ENCODE peak calls at places on chromosomes 1 and 21, in six cellular contexts. One of them, this sample, is unnamed.

GRCh38 chr1:28776341-28776740 is 35.6 kb upstream of the OPRD1 start:
- DNase-seq in progenitor cell of endocrine pancreas: no peak
- DNase-seq in A549: no peak
- DNase-seq in upper lobe of right lung: peak; percentile 33
- DNase-seq in endodermal cell: no peak
- DNase-seq in GM20000: no peak
- DNase-seq in this sample: no peak

GRCh38 chr1:162861101-162861500 is at the start of gene CCDC190:
- DNase-seq in progenitor cell of endocrine pancreas: no peak
- DNase-seq in A549: no peak
- DNase-seq in upper lobe of right lung: no peak
- DNase-seq in endodermal cell: no peak
- DNase-seq in GM20000: no peak
- DNase-seq in this sample: no peak

GRCh38 chr21:15031790-15032357 is 32.9 kb downstream of the NRIP1 start:
- DNase-seq in progenitor cell of endocrine pancreas: no peak
- DNase-seq in A549: no peak
- DNase-seq in upper lobe of right lung: no peak
- DNase-seq in endodermal cell: no peak
- DNase-seq in GM20000: no peak
- DNase-seq in this sample: no peak

GRCh38 chr1:191350938-191351337 is 807.3 kb upstream of the RGS18 start:
- DNase-seq in progenitor cell of endocrine pancreas: no peak
- DNase-seq in A549: no peak
- DNase-seq in upper lobe of right lung: no peak
- DNase-seq in endodermal cell: no peak
- DNase-seq in GM20000: no peak
- DNase-seq in this sample: no peak

GRCh38 chr1:119885903-119886783 is 10.2 kb downstream of the ADAM30 start:
- DNase-seq in progenitor cell of endocrine pancreas: peak; percentile 23
- DNase-seq in A549: peak; percentile 40
- DNase-seq in upper lobe of right lung: peak; percentile 77
- DNase-seq in endodermal cell: peak; percentile 89
- DNase-seq in GM20000: peak; percentile 67
- DNase-seq in this sample: peak; percentile 79

GRCh38 chr1:182698977-182699672 is 14.7 kb upstream of the RGS8 start:
- DNase-seq in progenitor cell of endocrine pancreas: no peak
- DNase-seq in A549: no peak
- DNase-seq in upper lobe of right lung: no peak
- DNase-seq in endodermal cell: no peak
- DNase-seq in GM20000: no peak
- DNase-seq in this sample: no peak

GRCh38 chr1:244952940-244953339 is 88.6 kb upstream of the HNRNPU start:
- DNase-seq in progenitor cell of endocrine pancreas: no peak
- DNase-seq in A549: peak; percentile 88
- DNase-seq in upper lobe of right lung: no peak
- DNase-seq in endodermal cell: no peak
- DNase-seq in GM20000: peak; percentile 56
- DNase-seq in this sample: no peak

GRCh38 chr1:243598433-243598832 is 251.6 kb downstream of the AKT3 start:
- DNase-seq in progenitor cell of endocrine pancreas: no peak
- DNase-seq in A549: peak; percentile 39
- DNase-seq in upper lobe of right lung: no peak
- DNase-seq in endodermal cell: no peak
- DNase-seq in GM20000: no peak
- DNase-seq in this sample: peak; percentile 63

GRCh38 chr1:33430751-33431593 is at the start of gene PHC2:
- DNase-seq in progenitor cell of endocrine pancreas: peak; percentile 97
- DNase-seq in A549: peak; percentile 91
- DNase-seq in upper lobe of right lung: peak; percentile 99
- DNase-seq in endodermal cell: peak; percentile 99
- DNase-seq in GM20000: peak; percentile 95
- DNase-seq in this sample: peak; percentile 97

GRCh38 chr21:17818158-17819113 is 720 bp downstream of the C21orf91 start:
- DNase-seq in progenitor cell of endocrine pancreas: peak; percentile 25
- DNase-seq in A549: peak; percentile 11
- DNase-seq in upper lobe of right lung: peak; percentile 79
- DNase-seq in endodermal cell: peak; percentile 80
- DNase-seq in GM20000: peak; percentile 36
- DNase-seq in this sample: peak; percentile 62

GRCh38 chr1:234620272-234620711 is 10.3 kb upstream of the IRF2BP2 start:
- DNase-seq in progenitor cell of endocrine pancreas: no peak
- DNase-seq in A549: no peak
- DNase-seq in upper lobe of right lung: no peak
- DNase-seq in endodermal cell: no peak
- DNase-seq in GM20000: no peak
- DNase-seq in this sample: no peak

GRCh38 chr1:207071426-207071825 is 17.2 kb upstream of the C4BPB start:
- DNase-seq in progenitor cell of endocrine pancreas: no peak
- DNase-seq in A549: no peak
- DNase-seq in upper lobe of right lung: no peak
- DNase-seq in endodermal cell: no peak
- DNase-seq in GM20000: no peak
- DNase-seq in this sample: no peak

DNA sequence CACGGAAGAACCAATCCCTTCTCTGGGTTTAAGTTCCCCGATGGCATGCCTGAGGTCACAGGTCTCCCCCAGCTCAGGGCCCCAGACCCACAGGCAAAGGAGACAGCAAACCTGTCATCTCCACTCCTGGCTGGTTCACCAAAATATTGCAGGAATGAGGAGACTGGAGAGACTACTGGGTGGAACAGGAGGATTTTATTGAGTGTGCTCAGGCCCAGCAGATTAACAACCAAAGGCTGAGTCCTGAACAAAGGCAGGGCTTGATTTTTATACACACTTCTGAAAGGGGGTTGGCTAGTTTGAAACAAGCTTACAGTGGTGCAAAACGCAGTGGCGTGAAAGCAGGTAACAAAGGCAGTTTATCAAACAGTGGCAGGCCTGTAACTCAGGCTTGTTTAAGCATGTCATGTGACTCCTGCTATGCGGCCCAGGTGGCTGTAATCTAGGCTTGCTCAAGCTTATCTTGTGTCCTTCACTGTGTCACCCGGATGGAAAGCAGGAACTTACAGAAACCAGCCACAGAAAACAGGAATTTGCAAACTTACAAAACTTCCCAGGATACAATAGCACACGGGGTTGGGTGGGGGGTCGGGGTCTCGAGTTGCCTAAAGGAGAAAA is 27.4 kb upstream of the KCNJ15 start:
- DNase-seq in progenitor cell of endocrine pancreas: no peak
- DNase-seq in A549: peak; percentile 28
- DNase-seq in upper lobe of right lung: no peak
- DNase-seq in endodermal cell: peak; percentile 46
- DNase-seq in GM20000: no peak
- DNase-seq in this sample: no peak
- TF ChIP-seq CTCF in progenitor cell of endocrine pancreas: no peak
- TF ChIP-seq CTCF in A549: no peak
- TF ChIP-seq CTCF in upper lobe of right lung: no peak
- TF ChIP-seq CTCF in endodermal cell: no peak
- TF ChIP-seq CTCF in GM20000: no peak
- TF ChIP-seq CTCF in this sample: no peak

GRCh38 chr1:47948126-47948525 is 49.1 kb downstream of the TRABD2B start:
- DNase-seq in progenitor cell of endocrine pancreas: no peak
- DNase-seq in A549: peak; percentile 19
- DNase-seq in upper lobe of right lung: no peak
- DNase-seq in endodermal cell: peak; percentile 88
- DNase-seq in GM20000: no peak
- DNase-seq in this sample: no peak
- TF ChIP-seq CTCF in progenitor cell of endocrine pancreas: peak; percentile 51
- TF ChIP-seq CTCF in A549: no peak
- TF ChIP-seq CTCF in upper lobe of right lung: no peak
- TF ChIP-seq CTCF in endodermal cell: peak; percentile 83
- TF ChIP-seq CTCF in GM20000: no peak
- TF ChIP-seq CTCF in this sample: no peak

GRCh38 chr1:174297351-174297750 is 138.0 kb downstream of the RABGAP1L start:
- DNase-seq in progenitor cell of endocrine pancreas: no peak
- DNase-seq in A549: no peak
- DNase-seq in upper lobe of right lung: no peak
- DNase-seq in endodermal cell: peak; percentile 78
- DNase-seq in GM20000: no peak
- DNase-seq in this sample: no peak
- TF ChIP-seq CTCF in progenitor cell of endocrine pancreas: no peak
- TF ChIP-seq CTCF in A549: no peak
- TF ChIP-seq CTCF in upper lobe of right lung: no peak
- TF ChIP-seq CTCF in endodermal cell: peak; percentile 60
- TF ChIP-seq CTCF in GM20000: no peak
- TF ChIP-seq CTCF in this sample: no peak

DNA sequence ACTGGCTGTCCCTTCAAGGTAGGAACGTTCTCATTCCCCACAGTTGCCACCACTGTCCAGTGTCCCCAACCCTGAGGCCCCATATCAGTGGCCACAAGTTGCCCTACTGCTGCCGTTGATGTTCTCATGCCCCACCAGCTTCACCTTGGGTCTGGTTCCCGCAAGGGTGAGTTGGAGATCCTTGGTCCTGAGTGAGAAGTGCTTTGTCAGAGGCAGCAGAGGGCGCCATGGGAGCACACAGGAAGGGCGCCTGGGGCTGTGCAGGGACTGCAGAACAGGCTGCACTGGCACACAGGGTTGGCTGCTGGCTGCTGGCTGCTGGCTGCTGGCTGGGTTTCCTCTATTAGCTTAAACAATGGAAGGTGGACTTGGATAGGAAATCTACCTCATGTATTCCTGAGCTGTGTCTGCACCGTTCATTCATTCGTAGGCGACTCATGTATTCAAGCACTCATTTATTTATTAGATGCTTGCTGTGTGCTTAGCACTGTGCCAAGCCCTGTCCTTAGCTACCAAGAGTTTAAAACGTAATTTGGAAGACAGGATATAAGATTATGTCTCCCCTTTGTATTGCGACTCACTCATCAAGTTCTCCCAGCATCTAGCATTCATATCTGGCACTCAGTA is 2.1 kb upstream of the S100A9 start:
- DNase-seq in progenitor cell of endocrine pancreas: no peak
- DNase-seq in A549: peak; percentile 75
- DNase-seq in upper lobe of right lung: peak; percentile 87
- DNase-seq in endodermal cell: peak; percentile 89
- DNase-seq in GM20000: peak; percentile 54
- DNase-seq in this sample: peak; percentile 63
- TF ChIP-seq CTCF in progenitor cell of endocrine pancreas: peak; percentile 51
- TF ChIP-seq CTCF in A549: peak; percentile 45
- TF ChIP-seq CTCF in upper lobe of right lung: peak; percentile 50
- TF ChIP-seq CTCF in endodermal cell: peak; percentile 77
- TF ChIP-seq CTCF in GM20000: peak; percentile 36
- TF ChIP-seq CTCF in this sample: peak; percentile 50

This sample was measured in activated CD8-positive, alpha-beta T cell treated with anti-CD3 and anti-CD28 coated beads for 36 hours.